ENCODE peak calls at places on chromosomes 13 and 19, in eight cellular contexts. Y is HCT116, B is A673, E is heart left ventricle, N is body of pancreas, R is IMR-90, T is psoas muscle, X is BJ. L is an unnamed sample. For H3K27me3, the result is how much of the 10 kb centered on the place peaks cover.

GRCh38 chr13:59360108-59360507 is 803.6 kb downstream of the DIAPH3 start:
- DNase-seq in Y (no peak), B (peak), E (no peak), N (no peak), R (no peak), T (no peak), X (no peak), L (no peak)

GRCh38 chr13:98535501-98536357 is 41.2 kb downstream of the STK24 start:
- DNase-seq in Y (no peak), B (no peak), E (no peak), N (no peak), R (no peak), T (no peak), X (no peak), L (no peak)

GRCh38 chr13:102317593-102317992 is 84.3 kb downstream of the FGF14 start:
- DNase-seq in Y (no peak), B (no peak), E (peak), N (peak), R (peak), T (peak), X (no peak), L (peak)

GRCh38 chr13:36887758-36888521 is 32.1 kb downstream of the SMAD9 start:
- DNase-seq in Y (no peak), B (no peak), E (no peak), N (no peak), R (no peak), T (no peak), X (no peak), L (no peak)

GRCh38 chr13:50291611-50292010 is 276.4 kb downstream of the KCNRG start:
- DNase-seq in Y (no peak), B (no peak), E (no peak), N (no peak), R (no peak), T (no peak), X (no peak), L (no peak)

GRCh38 chr13:57787058-57787791 is 155.7 kb downstream of the PCDH17 start:
- DNase-seq in Y (no peak), B (peak), E (no peak), N (no peak), R (no peak), T (no peak), X (no peak), L (peak)

GRCh38 chr13:29049524-29049923 is 229.4 kb downstream of the MTUS2 start:
- DNase-seq in Y (no peak), B (no peak), E (no peak), N (no peak), R (no peak), T (no peak), X (no peak), L (no peak)

GRCh38 chr13:78862460-78862859 is 203.5 kb upstream of the OBI1 start:
- DNase-seq in Y (no peak), B (no peak), E (no peak), N (no peak), R (no peak), T (no peak), X (no peak), L (no peak)

GRCh38 chr19:29098863-29099481 is 114.0 kb downstream of the UQCRFS1 start:
- DNase-seq in Y (no peak), B (no peak), E (peak), N (no peak), R (peak), T (peak), X (peak), L (no peak)

GRCh38 chr19:30719991-30720329 is 347.8 kb downstream of the ZNF536 start:
- DNase-seq in Y (no peak), B (peak), E (peak), N (peak), R (no peak), T (peak), X (no peak), L (peak)

GRCh38 chr19:47111081-47111589 is 2.4 kb downstream of the ZC3H4 start:
- DNase-seq in Y (no peak), B (peak), E (peak), N (peak), R (no peak), T (peak), X (no peak), L (peak)

GRCh38 chr19:3479177-3479818 is 1.0 kb downstream of the SMIM24 start:
- DNase-seq in Y (peak), B (peak), E (no peak), N (no peak), R (no peak), T (no peak), X (no peak), L (peak)

GRCh38 chr13:80116107-80116506 is 224.8 kb downstream of the SPRY2 start:
- DNase-seq in Y (no peak), B (peak), E (no peak), N (no peak), R (peak), T (no peak), X (peak), L (no peak)

GRCh38 chr19:41872384-41872774 is 4.7 kb upstream of the CD79A start:
- DNase-seq in Y (no peak), B (no peak), E (no peak), N (no peak), R (no peak), T (no peak), X (no peak), L (no peak)

GRCh38 chr13:75507027-75508001 is 25.3 kb upstream of the TBC1D4 start:
- DNase-seq in Y (no peak), B (peak), E (no peak), N (no peak), R (no peak), T (no peak), X (no peak), L (no peak)

GRCh38 chr19:32537626-32538025 is 43.4 kb upstream of the PDCD5 start:
- DNase-seq in Y (no peak), B (no peak), E (no peak), N (no peak), R (no peak), T (no peak), X (no peak), L (no peak)

GRCh38 chr19:4375620-4376228 is 24.6 kb downstream of the SH3GL1 start:
- DNase-seq in Y (no peak), B (peak), E (peak), N (peak), R (peak), T (no peak), X (no peak), L (peak)

GRCh38 chr19:437027-437426 is 23.8 kb downstream of the SHC2 start:
- DNase-seq in Y (no peak), B (no peak), E (no peak), N (no peak), R (no peak), T (no peak), X (no peak), L (no peak)

GRCh38 chr13:43079392-43079931 is 56.1 kb downstream of the DNAJC15 start:
- DNase-seq in Y (no peak), B (no peak), E (no peak), N (no peak), R (no peak), T (no peak), X (no peak), L (no peak)

GRCh38 chr13:41054212-41054877 is 7.0 kb upstream of the WBP4 start:
- DNase-seq in Y (no peak), B (peak), E (no peak), N (no peak), R (peak), T (no peak), X (peak), L (peak)

GRCh38 chr13:40460116-40460515 is 206.3 kb downstream of the FOXO1 start:
- DNase-seq in Y (no peak), B (no peak), E (no peak), N (no peak), R (no peak), T (no peak), X (peak), L (no peak)

GRCh38 chr13:95607363-95607762 is 37.1 kb downstream of the DZIP1 start:
- DNase-seq in Y (no peak), B (no peak), E (no peak), N (no peak), R (peak), T (no peak), X (no peak), L (no peak)

GRCh38 chr13:113978741-113979481 is 5.0 kb upstream of the C13orf46 start:
- DNase-seq in Y (no peak), B (no peak), E (no peak), N (no peak), R (no peak), T (peak), X (no peak), L (peak)

GRCh38 chr19:6362351-6362801 is 1.0 kb downstream of the CLPP start:
- DNase-seq in Y (no peak), B (no peak), E (no peak), N (no peak), R (no peak), T (no peak), X (no peak), L (no peak)

GRCh38 chr13:113582841-113583631 is 1.5 kb upstream of the TFDP1 start:
- DNase-seq in Y (no peak), B (no peak), E (peak), N (no peak), R (no peak), T (peak), X (no peak), L (no peak)

GRCh38 chr19:6613711-6614110 is 22.8 kb upstream of the CD70 start:
- DNase-seq in Y (no peak), B (no peak), E (no peak), N (no peak), R (no peak), T (no peak), X (no peak), L (no peak)

GRCh38 chr19:18282021-18282787 is 782 bp upstream of the JUND start:
- DNase-seq in Y (no peak), B (no peak), E (no peak), N (no peak), R (no peak), T (no peak), X (no peak), L (no peak)

GRCh38 chr13:98921786-98922185 is 56.1 kb downstream of the DOCK9 start:
- DNase-seq in Y (no peak), B (no peak), E (no peak), N (no peak), R (no peak), T (no peak), X (no peak), L (no peak)

GRCh38 chr19:3203754-3204645 is 18.3 kb downstream of the NCLN start:
- DNase-seq in Y (no peak), B (no peak), E (no peak), N (no peak), R (no peak), T (no peak), X (no peak), L (no peak)

GRCh38 chr19:16976471-16976870 is 50.1 kb downstream of the CPAMD8 start:
- DNase-seq in Y (no peak), B (no peak), E (no peak), N (no peak), R (no peak), T (no peak), X (no peak), L (no peak)
- TF ChIP-seq CTCF in Y (no peak), B (no peak), E (no peak), N (no peak), R (no peak), T (no peak), X (no peak), L (no peak)

GRCh38 chr19:13623686-13624405 is 117.6 kb upstream of the CACNA1A start:
- DNase-seq in Y (no peak), B (no peak), E (no peak), N (no peak), R (no peak), T (no peak), X (no peak), L (no peak)

GRCh38 chr19:13619203-13619632 is 112.9 kb upstream of the CACNA1A start:
- DNase-seq in Y (no peak), B (no peak), E (no peak), N (no peak), R (peak), T (no peak), X (peak), L (no peak)

GRCh38 chr19:13622727-13623126 is 116.4 kb upstream of the CACNA1A start:
- DNase-seq in Y (no peak), B (no peak), E (no peak), N (no peak), R (no peak), T (no peak), X (no peak), L (no peak)

GRCh38 chr19:13615890-13616289 is 109.6 kb upstream of the CACNA1A start:
- DNase-seq in Y (no peak), B (no peak), E (no peak), N (no peak), R (peak), T (no peak), X (no peak), L (no peak)

GRCh38 chr19:13621413-13621812 is 115.1 kb upstream of the CACNA1A start:
- DNase-seq in Y (peak), B (peak), E (no peak), N (no peak), R (peak), T (no peak), X (peak), L (no peak)
- H3K27me3 ChIP-seq in Y (under half), B (under half), E (under half), N (under half), R (under half), T (under half), X (under half), L (under half)

DNA sequence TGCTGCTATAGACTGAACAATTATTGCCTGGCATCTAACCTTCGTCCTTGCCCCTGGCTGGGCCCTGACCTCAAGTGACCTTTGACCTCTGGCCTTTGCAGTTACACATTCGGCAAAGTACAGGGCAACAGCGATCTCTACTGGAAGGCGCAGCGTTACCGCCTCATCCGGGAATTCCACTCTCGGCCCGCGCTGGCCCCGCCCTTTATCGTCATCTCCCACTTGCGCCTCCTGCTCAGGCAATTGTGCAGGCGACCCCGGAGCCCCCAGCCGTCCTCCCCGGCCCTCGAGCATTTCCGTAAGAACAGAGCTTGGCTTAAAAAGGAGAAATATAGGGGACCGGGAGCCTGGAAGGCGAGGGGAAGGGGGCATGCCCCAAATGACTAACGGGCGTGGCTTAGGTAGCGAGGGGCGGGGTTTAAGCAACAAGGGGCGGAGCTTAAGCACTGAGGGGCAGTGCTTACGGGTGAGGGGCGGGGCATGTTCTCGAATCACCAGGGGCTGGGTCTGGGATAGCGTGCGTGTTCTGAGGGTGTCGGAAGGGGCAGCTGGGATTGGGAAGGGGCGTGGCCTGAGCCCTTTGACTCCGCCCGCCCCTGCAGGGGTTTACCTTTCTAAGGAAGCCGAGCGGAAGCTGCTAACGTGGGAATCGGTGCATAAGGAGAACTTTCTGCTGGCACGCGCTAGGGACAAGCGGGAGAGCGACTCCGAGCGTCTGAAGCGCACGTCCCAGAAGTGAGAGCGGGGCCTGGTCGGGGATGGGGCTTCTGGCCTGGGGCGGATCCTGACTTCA is 52.7 kb downstream of the TRPM4 start:
- DNase-seq in Y (no peak), B (peak), E (no peak), N (peak), R (no peak), T (peak), X (no peak), L (peak)
- H3K4me3 ChIP-seq in Y (no peak), B (peak), E (no peak), N (no peak), R (no peak), T (no peak), X (no peak), L (no peak)

DNA sequence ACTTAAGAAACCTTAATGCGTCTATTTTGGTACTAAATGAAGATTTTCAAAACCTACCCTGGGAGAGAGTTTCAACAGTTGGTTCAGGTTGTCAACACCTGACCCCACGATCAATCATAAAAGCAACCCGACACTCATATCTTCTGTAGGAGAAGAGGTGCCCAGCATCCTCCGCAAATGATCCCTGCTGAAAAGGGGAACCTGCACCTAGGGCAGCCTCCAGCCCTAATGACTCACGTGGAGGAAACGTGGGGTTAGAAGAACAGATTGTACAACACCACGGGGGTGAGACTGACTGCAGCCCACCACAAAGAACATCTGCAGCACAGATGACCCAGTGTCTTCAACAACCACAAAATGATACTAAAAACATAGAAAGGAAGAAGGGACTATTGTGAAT is 116.3 kb downstream of the RAB20 start:
- DNase-seq in Y (no peak), B (no peak), E (no peak), N (no peak), R (peak), T (no peak), X (no peak), L (no peak)
- TF ChIP-seq CTCF in Y (no peak), B (no peak), E (no peak), N (no peak), R (no peak), T (no peak), X (no peak), L (no peak)

GRCh38 chr13:24685314-24685713 is 5.1 kb downstream of the ATP12A start:
- DNase-seq in Y (no peak), B (no peak), E (no peak), N (no peak), R (no peak), T (no peak), X (no peak), L (no peak)

GRCh38 chr13:24683370-24683769 is 3.2 kb downstream of the ATP12A start:
- DNase-seq in Y (no peak), B (peak), E (no peak), N (no peak), R (no peak), T (no peak), X (no peak), L (no peak)

GRCh38 chr13:24682353-24682752 is 2.1 kb downstream of the ATP12A start:
- DNase-seq in Y (no peak), B (peak), E (no peak), N (no peak), R (no peak), T (no peak), X (no peak), L (no peak)

GRCh38 chr13:24683833-24684599 is 3.8 kb downstream of the ATP12A start:
- DNase-seq in Y (peak), B (peak), E (peak), N (peak), R (peak), T (peak), X (no peak), L (peak)

DNA sequence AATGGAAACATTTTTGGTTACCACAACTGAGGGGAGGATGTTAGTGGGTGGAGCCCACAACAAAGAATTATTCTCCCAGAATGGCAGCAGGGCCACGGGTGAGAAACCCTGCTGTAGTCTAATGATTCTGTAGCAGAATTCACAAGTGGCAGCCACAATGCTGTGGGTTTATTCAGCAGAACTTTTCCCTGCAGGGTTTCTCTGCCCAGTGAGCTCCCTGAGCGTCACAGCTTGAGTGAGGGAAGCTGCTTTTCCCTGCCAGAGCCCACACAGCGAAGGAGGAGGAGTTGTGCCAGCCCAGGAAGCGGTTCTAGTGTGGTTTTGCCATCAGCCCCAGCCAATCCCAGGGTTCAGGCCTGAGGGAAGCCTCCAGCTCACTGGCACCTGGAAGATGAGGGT is 4.4 kb downstream of the ATP12A start:
- DNase-seq in Y (no peak), B (peak), E (no peak), N (no peak), R (no peak), T (no peak), X (no peak), L (no peak)
- H3K27me3 ChIP-seq in Y (under half), B (under half), E (under half), N (under half), R (under half), T (under half), X (under half), L (under half)

GRCh38 chr13:77326905-77327604 is at the start of gene MYCBP2:
- DNase-seq in Y (peak), B (peak), E (peak), N (peak), R (peak), T (peak), X (peak), L (peak)

GRCh38 chr13:77328819-77329132 is 1.9 kb upstream of the MYCBP2 start:
- DNase-seq in Y (no peak), B (no peak), E (no peak), N (no peak), R (no peak), T (no peak), X (no peak), L (no peak)

GRCh38 chr13:77319536-77319935 is 7.4 kb downstream of the MYCBP2 start:
- DNase-seq in Y (no peak), B (no peak), E (no peak), N (no peak), R (no peak), T (no peak), X (no peak), L (no peak)

GRCh38 chr13:77325371-77325941 is 1.4 kb downstream of the MYCBP2 start:
- DNase-seq in Y (no peak), B (no peak), E (no peak), N (no peak), R (no peak), T (no peak), X (no peak), L (no peak)

DNA sequence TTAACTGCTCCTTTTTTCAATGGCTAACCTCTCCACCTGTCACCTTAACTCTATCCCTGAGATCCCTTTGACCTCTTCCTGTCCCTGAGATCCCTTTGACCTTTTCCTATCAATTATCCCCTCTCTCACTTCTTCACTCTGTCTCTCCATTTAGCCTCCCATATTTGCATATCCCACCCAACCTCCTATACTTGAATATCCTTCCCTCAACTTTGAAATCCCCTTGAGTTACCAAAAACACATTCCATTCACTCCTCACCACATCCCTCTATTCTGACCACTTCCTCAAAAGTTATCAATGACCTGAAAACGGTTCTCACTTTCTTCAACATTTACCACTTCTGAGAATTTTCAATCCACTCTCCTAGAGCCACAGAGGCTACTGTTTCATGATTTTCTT is 3.0 kb downstream of the MYCBP2 start:
- DNase-seq in Y (no peak), B (no peak), E (no peak), N (no peak), R (no peak), T (no peak), X (no peak), L (no peak)
- H3K4me3 ChIP-seq in Y (no peak), B (no peak), E (no peak), N (no peak), R (no peak), T (peak), X (no peak), L (no peak)

GRCh38 chr13:48733739-48734329 is 80.1 kb downstream of the CYSLTR2 start:
- DNase-seq in Y (no peak), B (no peak), E (no peak), N (no peak), R (no peak), T (no peak), X (no peak), L (no peak)

GRCh38 chr13:48731957-48732569 is 78.3 kb downstream of the CYSLTR2 start:
- DNase-seq in Y (peak), B (peak), E (no peak), N (peak), R (no peak), T (peak), X (no peak), L (peak)

GRCh38 chr13:48728876-48729275 is 75.1 kb downstream of the CYSLTR2 start:
- DNase-seq in Y (no peak), B (no peak), E (no peak), N (no peak), R (no peak), T (no peak), X (no peak), L (no peak)

GRCh38 chr13:48728226-48728625 is 74.5 kb downstream of the CYSLTR2 start:
- DNase-seq in Y (no peak), B (no peak), E (no peak), N (no peak), R (no peak), T (no peak), X (no peak), L (no peak)

GRCh38 chr13:48730971-48731658 is 77.4 kb downstream of the CYSLTR2 start:
- DNase-seq in Y (peak), B (peak), E (no peak), N (no peak), R (peak), T (no peak), X (no peak), L (no peak)
- TF ChIP-seq CTCF in Y (no peak), B (no peak), E (no peak), N (no peak), R (no peak), T (no peak), X (no peak), L (no peak)

GRCh38 chr19:15540435-15540834 is 32.1 kb downstream of the CYP4F22 start:
- DNase-seq in Y (no peak), B (no peak), E (no peak), N (no peak), R (no peak), T (no peak), X (no peak), L (peak)
- H3K27me3 ChIP-seq in Y (under half), B (under half), E (under half), N (under half), R (under half), T (under half), X (under half), L (under half)

L was measured in BE2C.